ENCODE peak calls at places on chromosomes 11 and 22, in six cellular contexts. T is transverse colon, A is SK-N-SH, W is ascending aorta, L is tibial nerve, M is Panc1. C is an unnamed sample.

GRCh38 chr11:72573380-72573949 is 100.8 kb downstream of the PDE2A start:
- DNase-seq in T (peak), A (peak), W (no peak), L (no peak), M (no peak), C (no peak)

GRCh38 chr11:92528051-92528450 is 303.4 kb downstream of the FAT3 start:
- DNase-seq in T (no peak), A (no peak), W (no peak), L (no peak), M (no peak), C (no peak)

GRCh38 chr11:119891392-119891791 is 162.4 kb upstream of the NECTIN1 start:
- DNase-seq in T (no peak), A (peak), W (no peak), L (no peak), M (no peak), C (no peak)

GRCh38 chr11:23536907-23537306 is 676.6 kb upstream of the CCDC179 start:
- DNase-seq in T (no peak), A (no peak), W (no peak), L (no peak), M (no peak), C (no peak)

GRCh38 chr11:110376711-110377324 is 52.9 kb upstream of the FDX1 start:
- DNase-seq in T (peak), A (peak), W (peak), L (peak), M (peak), C (peak)

GRCh38 chr22:20514658-20515406 is 7.4 kb downstream of the MED15 start:
- DNase-seq in T (no peak), A (no peak), W (no peak), L (no peak), M (no peak), C (no peak)

GRCh38 chr11:64969209-64969608 is 2.7 kb downstream of the MAJIN start:
- DNase-seq in T (peak), A (no peak), W (no peak), L (no peak), M (peak), C (no peak)

GRCh38 chr11:118435233-118435892 is 929 bp upstream of the KMT2A start:
- DNase-seq in T (peak), A (peak), W (no peak), L (peak), M (no peak), C (peak)

GRCh38 chr11:84969103-84969502 is 658.0 kb downstream of the DLG2 start:
- DNase-seq in T (no peak), A (no peak), W (no peak), L (no peak), M (no peak), C (no peak)

GRCh38 chr11:31921066-31921465 is 109.9 kb upstream of the PAX6 start:
- DNase-seq in T (no peak), A (no peak), W (no peak), L (no peak), M (no peak), C (no peak)

GRCh38 chr11:94793822-94794221 is 25.7 kb downstream of the AMOTL1 start:
- DNase-seq in T (no peak), A (no peak), W (no peak), L (no peak), M (no peak), C (no peak)

GRCh38 chr11:109371444-109372176 is 50.4 kb upstream of the C11orf87 start:
- DNase-seq in T (no peak), A (peak), W (no peak), L (no peak), M (no peak), C (no peak)

GRCh38 chr11:99410636-99411035 is 389.9 kb downstream of the CNTN5 start:
- DNase-seq in T (no peak), A (no peak), W (no peak), L (no peak), M (no peak), C (no peak)

GRCh38 chr11:27456140-27456801 is 16.3 kb downstream of the LGR4 start:
- DNase-seq in T (no peak), A (no peak), W (no peak), L (no peak), M (no peak), C (no peak)

GRCh38 chr11:119684361-119685072 is 44.5 kb downstream of the NECTIN1 start:
- DNase-seq in T (no peak), A (peak), W (no peak), L (no peak), M (no peak), C (no peak)

GRCh38 chr11:6548641-6549040 is 51.6 kb downstream of the DNHD1 start:
- DNase-seq in T (no peak), A (no peak), W (no peak), L (no peak), M (no peak), C (no peak)

GRCh38 chr22:49119551-49119952 is 708.1 kb downstream of the BRD1 start:
- DNase-seq in T (no peak), A (no peak), W (no peak), L (no peak), M (no peak), C (no peak)

GRCh38 chr22:35546886-35547285 is 6.3 kb downstream of the RASD2 start:
- DNase-seq in T (no peak), A (no peak), W (no peak), L (no peak), M (no peak), C (no peak)

DNA sequence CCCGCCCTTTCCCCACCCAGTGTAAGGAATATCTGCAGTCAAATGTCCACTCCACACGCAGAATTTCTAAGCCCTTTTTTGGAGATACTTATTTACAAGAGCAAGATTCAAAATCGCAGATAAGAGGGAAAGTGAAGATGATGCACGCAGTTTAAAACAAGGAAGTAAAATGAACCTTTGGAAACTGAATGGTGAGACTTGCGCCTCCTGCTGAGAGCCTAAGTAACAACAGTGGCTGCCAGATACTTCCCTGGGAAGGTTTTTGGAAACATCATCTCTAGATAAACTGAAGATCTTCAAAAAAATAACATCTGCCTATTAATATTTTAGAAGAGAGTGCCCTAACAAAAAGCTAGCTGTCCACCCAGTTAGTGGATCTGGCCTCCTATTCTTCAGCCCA is 963.1 kb upstream of the FAT3 start:
- DNase-seq in T (no peak), A (no peak), W (no peak), L (no peak), M (no peak), C (no peak)
- TF ChIP-seq CTCF in T (no peak), A (peak), W (no peak), L (no peak), M (peak), C (no peak)

DNA sequence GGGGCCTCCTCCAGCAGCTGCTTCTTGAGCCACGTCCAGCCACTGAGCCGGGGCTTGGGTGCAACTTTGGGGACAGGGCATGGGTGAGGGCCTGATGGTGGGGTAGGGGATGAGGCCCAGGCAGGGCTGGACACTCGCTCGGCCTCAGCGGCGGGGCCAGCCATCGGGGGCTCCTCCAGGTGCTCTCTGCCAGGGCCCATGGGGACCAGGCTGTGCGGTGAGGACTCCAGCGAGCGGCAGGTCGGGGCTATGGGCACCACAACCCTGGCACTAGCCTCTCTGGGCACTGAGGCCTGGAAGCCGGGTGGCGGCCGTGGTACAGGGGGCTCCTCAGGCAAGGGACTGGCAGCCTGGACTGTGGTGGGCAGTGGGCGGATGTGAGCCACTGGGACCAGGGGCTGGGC is 2.2 kb downstream of the PRR33 start:
- DNase-seq in T (no peak), A (peak), W (no peak), L (no peak), M (no peak), C (peak)
- H3K27ac ChIP-seq in T (no peak), A (no peak), W (peak), L (no peak), M (no peak), C (no peak)

DNA sequence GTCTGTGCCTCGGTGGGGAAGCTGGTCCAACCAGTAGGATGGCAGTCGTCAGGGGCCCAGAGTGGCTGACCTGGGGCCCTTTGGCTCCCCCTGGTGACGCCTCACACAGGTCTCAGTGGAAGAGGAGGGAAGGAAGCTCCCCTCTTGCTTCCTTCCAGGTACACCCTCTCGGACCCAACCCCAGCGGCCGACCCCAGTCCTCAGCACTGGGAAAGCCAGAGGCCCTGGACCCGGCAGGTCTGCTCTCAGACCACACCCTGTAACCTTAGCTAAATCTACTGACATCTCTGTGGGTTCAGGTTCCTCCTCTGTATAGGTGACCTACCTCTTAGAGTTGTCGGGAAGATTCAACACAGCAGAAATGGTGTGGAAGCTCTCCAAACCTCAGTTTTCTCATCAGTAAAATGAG is 3.4 kb upstream of the SCUBE1 start:
- DNase-seq in T (peak), A (peak), W (no peak), L (peak), M (peak), C (peak)
- TF ChIP-seq CTCF in T (peak), A (peak), W (peak), L (peak), M (peak), C (peak)

GRCh38 chr11:19951558-19952083 is 208.7 kb downstream of the DBX1 start:
- DNase-seq in T (no peak), A (peak), W (no peak), L (peak), M (peak), C (no peak)
- H3K27ac ChIP-seq in T (no peak), A (peak), W (no peak), L (no peak), M (peak), C (peak)

GRCh38 chr11:79383874-79384273 is 57.0 kb downstream of the TENM4 start:
- DNase-seq in T (no peak), A (no peak), W (no peak), L (no peak), M (no peak), C (no peak)

GRCh38 chr11:79390923-79391322 is 49.9 kb downstream of the TENM4 start:
- DNase-seq in T (no peak), A (no peak), W (no peak), L (no peak), M (no peak), C (no peak)

GRCh38 chr11:79390477-79390876 is 50.4 kb downstream of the TENM4 start:
- DNase-seq in T (no peak), A (no peak), W (no peak), L (no peak), M (no peak), C (peak)

GRCh38 chr11:79393362-79394043 is 47.3 kb downstream of the TENM4 start:
- DNase-seq in T (no peak), A (peak), W (no peak), L (no peak), M (no peak), C (peak)

DNA sequence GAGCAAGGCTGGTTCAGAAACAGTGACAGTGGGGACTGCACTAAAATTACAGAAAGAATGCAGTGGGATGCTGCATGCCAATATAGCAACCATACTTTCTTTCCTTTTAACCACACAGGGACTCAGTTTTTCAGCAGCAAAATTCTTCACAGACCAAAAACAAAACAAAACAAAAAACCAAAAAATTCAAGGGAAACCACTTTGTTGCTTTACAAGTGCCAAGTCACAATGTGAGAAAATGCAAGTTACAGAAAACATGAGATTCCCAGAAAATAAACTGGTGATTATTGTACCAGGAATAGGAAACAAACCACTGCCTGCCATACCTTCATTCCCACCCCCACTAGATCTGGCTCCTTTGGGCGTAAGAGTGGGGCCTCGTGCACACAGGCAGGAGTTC is 52.6 kb downstream of the TENM4 start:
- DNase-seq in T (no peak), A (no peak), W (no peak), L (no peak), M (no peak), C (no peak)
- TF ChIP-seq CTCF in T (no peak), A (no peak), W (no peak), L (no peak), M (no peak), C (no peak)

GRCh38 chr22:46738961-46739870 is 1.2 kb upstream of the CERK start:
- DNase-seq in T (peak), A (no peak), W (no peak), L (no peak), M (peak), C (no peak)
- H3K27ac ChIP-seq in T (peak), A (no peak), W (peak), L (peak), M (peak), C (peak)

C was measured in ovary.